ENCODE peak calls at places on chromosomes 4 and X, in six cellular contexts. O, V, C, T, L and U are unnamed samples.

GRCh38 chr4:128232719-128233118 is 54.9 kb downstream of the PGRMC2 start:
- DNase-seq in C (no peak), V (no peak), T (no peak), L (no peak), O (no peak), U (no peak)

GRCh38 chr4:77927991-77928925 is 65.6 kb downstream of the MRPL1 start:
- DNase-seq in C (no peak), O (no peak), V (no peak), T (no peak), L (no peak), U (peak; percentile 36)

GRCh38 chr4:37635155-37635554 is 51.0 kb downstream of the RELL1 start:
- DNase-seq in C (no peak), T (no peak), L (no peak), O (no peak), V (no peak), U (no peak)

GRCh38 chrX:31232506-31232905 is 160.7 kb upstream of the FTHL17 start:
- DNase-seq in T (no peak), O (no peak), V (no peak), C (no peak), L (no peak), U (no peak)

GRCh38 chr4:185933078-185933581 is 121.1 kb upstream of the SORBS2 start:
- DNase-seq in T (no peak), O (no peak), V (no peak), L (no peak), C (no peak), U (no peak)

GRCh38 chr4:184503869-184504300 is 29.5 kb upstream of the IRF2 start:
- DNase-seq in O (no peak), V (no peak), L (no peak), T (no peak), C (no peak), U (no peak)

GRCh38 chr4:184189966-184190365 is 27.7 kb downstream of the ENPP6 start:
- DNase-seq in O (no peak), T (no peak), C (no peak), L (no peak), V (no peak), U (no peak)

GRCh38 chr4:3519468-3520264 is 12.6 kb downstream of the LRPAP1 start:
- DNase-seq in T (no peak), C (peak; percentile 57), O (no peak), V (no peak), L (no peak), U (no peak)

GRCh38 chr4:184807261-184807660 is 18.5 kb downstream of the ACSL1 start:
- DNase-seq in L (no peak), O (no peak), C (no peak), T (no peak), V (no peak), U (peak; percentile 73)

GRCh38 chr4:100421356-100421978 is 96.4 kb downstream of the EMCN start:
- DNase-seq in C (no peak), L (no peak), O (no peak), V (peak; percentile 3), T (no peak), U (no peak)

GRCh38 chr4:159105063-159105414 is 2.2 kb downstream of the RAPGEF2 start:
- DNase-seq in L (no peak), V (no peak), T (no peak), O (no peak), C (no peak), U (no peak)

GRCh38 chr4:159103406-159104131 is 690 bp downstream of the RAPGEF2 start:
- DNase-seq in L (peak; percentile 72), V (peak; percentile 21), T (peak; percentile 65), O (peak; percentile 46), C (peak; percentile 75), U (peak; percentile 47)

GRCh38 chr4:159107203-159107921 is 4.5 kb downstream of the RAPGEF2 start:
- DNase-seq in C (no peak), T (no peak), L (no peak), V (no peak), O (no peak), U (no peak)

GRCh38 chr4:159106636-159107035 is 3.8 kb downstream of the RAPGEF2 start:
- DNase-seq in T (no peak), C (no peak), O (no peak), L (no peak), V (no peak), U (no peak)

DNA sequence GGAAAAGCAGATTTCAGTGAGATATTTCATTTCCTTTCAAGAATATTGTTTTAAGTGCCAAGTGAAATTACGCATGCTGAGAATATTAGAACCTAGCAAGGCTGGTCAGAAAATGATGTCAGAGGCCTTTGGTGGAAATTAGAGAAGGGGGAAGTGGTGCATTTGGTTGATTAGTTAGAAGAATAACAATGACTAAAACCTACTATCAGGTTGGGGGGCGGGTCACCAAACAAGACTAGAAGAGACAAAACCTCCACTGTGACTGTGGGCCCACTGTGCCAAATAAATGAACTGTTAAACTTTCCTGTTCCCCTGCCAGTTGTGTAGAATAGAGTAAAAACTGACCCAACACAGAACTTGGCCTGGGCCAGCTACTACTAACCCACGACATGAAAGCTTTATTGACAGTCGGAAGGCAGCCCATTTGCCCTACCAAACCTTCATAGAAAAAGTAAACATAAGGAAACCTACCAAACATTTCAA is 2.9 kb downstream of the RAPGEF2 start:
- DNase-seq in V (no peak), T (peak; percentile 59), O (no peak), C (no peak), L (no peak), U (no peak)
- TF ChIP-seq EP300 in V (no peak), T (no peak), O (no peak), C (no peak), L (no peak), U (no peak)

GRCh38 chr4:28536124-28536523 is 1675.5 kb downstream of the STIM2 start:
- DNase-seq in L (no peak), C (no peak), T (no peak), O (no peak), V (no peak), U (no peak)
- H3K9me3 ChIP-seq in L (no peaks in the 10 kb centered on the region), C (no peaks in the 10 kb centered on the region), T (no peaks in the 10 kb centered on the region), O (no peaks in the 10 kb centered on the region), V (no peaks in the 10 kb centered on the region), U (no peaks in the 10 kb centered on the region)

GRCh38 chr4:135731681-135732080 is 1530.1 kb upstream of the PABPC4L start:
- DNase-seq in O (no peak), C (no peak), L (no peak), T (no peak), V (no peak), U (no peak)
- TF ChIP-seq EP300 in O (no peak), C (no peak), L (no peak), T (no peak), V (no peak), U (no peak)

DNA sequence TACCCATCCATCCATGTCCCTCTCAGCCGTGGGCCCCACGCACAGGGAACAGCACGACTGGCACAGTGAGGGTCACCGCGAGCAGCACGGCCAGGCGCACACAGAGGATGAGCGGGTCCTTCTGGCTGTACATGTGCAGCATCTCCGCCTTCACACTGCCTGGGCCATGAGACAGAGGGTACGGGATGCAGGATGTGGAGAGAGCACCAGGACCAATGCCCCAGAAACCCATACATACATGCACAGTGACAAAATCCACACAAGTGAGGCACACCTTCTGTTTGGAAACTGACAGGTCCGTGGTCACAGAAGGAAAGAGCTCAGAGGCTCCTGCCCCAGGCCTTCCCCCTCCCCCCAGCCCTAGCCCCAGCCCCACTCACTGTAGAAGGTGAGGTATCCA is 9.5 kb downstream of the SLC38A5 start:
- DNase-seq in T (no peak), C (no peak), V (no peak), O (no peak), L (no peak), U (no peak)
- H3K9me3 ChIP-seq in T (no peaks in the 10 kb centered on the region), C (no peaks in the 10 kb centered on the region), V (no peaks in the 10 kb centered on the region), O (no peaks in the 10 kb centered on the region), L (no peaks in the 10 kb centered on the region), U (no peaks in the 10 kb centered on the region)

DNA sequence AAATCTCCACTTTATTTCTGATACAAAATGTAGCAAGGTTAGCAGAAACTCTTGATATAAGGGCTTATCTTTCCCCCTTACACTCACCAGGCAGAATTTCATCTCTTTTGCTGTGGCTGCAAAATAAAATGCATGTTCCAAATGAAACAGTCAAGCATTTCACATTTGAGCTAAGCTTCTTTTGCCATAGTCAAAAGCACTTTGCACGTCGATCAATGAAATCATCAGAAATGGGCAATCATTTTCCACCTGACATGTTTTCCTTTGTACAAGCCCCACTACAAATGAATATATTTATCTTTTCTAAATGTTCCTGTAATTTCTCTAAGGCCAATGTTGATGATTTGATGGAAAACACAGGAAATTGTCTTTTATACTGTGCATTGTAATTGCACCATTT is 178.4 kb downstream of the ANKRD50 start:
- DNase-seq in V (no peak), L (no peak), C (no peak), O (no peak), T (no peak), U (no peak)
- TF ChIP-seq EP300 in V (no peak), L (no peak), C (no peak), O (no peak), T (no peak), U (no peak)

GRCh38 chr4:63986253-63986652 is 423.0 kb downstream of the TECRL start:
- DNase-seq in V (no peak), T (no peak), C (no peak), O (no peak), L (no peak), U (no peak)

DNA sequence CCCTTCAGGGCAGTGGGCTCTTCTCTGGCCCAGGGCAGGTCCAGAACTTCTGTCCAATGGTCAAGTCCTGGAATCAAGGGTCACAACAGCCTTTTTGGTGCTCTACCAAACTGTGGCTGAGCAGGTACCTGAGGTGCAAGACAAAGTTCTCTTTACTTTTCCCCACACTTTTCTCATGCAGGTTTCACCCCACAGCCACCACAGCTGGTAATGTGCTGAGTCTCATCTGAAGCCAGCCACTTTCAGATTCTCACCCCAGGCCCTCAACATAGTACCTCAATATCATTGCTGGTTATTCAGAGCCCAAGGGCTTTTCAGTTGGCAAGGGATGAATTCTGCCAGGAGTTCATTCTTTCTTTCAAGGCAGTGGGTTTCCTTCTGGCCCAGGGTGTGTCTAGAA is 426.0 kb downstream of the TECRL start:
- DNase-seq in L (no peak), T (no peak), V (no peak), C (no peak), O (no peak), U (no peak)
- H3K9me3 ChIP-seq in L (no peaks in the 10 kb centered on the region), T (no peaks in the 10 kb centered on the region), V (no peaks in the 10 kb centered on the region), C (no peaks in the 10 kb centered on the region), O (no peaks in the 10 kb centered on the region), U (no peaks in the 10 kb centered on the region)

DNA sequence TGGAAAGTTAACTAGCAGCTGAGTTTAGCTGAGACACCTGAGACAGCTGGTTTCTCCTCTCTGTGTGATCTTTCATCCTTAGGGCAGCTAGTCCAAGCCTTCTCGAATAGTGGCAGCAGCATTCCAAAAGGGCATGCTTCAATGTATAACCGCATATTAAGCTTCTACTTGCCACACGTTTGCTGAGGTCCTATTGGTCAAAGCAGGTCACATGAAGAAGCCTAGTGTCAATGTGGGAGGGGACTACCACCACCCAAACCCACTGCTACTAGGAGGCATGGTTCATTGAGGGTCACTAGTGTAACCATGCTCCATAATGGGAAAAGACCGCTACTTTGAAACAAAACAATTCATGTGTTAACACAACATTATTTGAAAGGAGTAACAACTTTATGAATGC is 314.9 kb upstream of the SMIM31 start:
- DNase-seq in V (no peak), C (no peak), L (no peak), T (no peak), O (no peak), U (no peak)
- TF ChIP-seq EP300 in V (no peak), C (no peak), L (no peak), T (no peak), O (no peak), U (no peak)

GRCh38 chr4:337932-338758 is 531 bp downstream of the ZNF141 start:
- DNase-seq in T (no peak), C (no peak), L (peak; percentile 50), V (peak; percentile 3), O (peak; percentile 54), U (peak; percentile 40)
- H3K9me3 ChIP-seq in T (no peaks in the 10 kb centered on the region), C (no peaks in the 10 kb centered on the region), L (no peaks in the 10 kb centered on the region), V (peaks cover 52% of the 10 kb centered on the region), O (no peaks in the 10 kb centered on the region), U (peaks cover 32% of the 10 kb centered on the region)

GRCh38 chr4:67220848-67221247 is 324.5 kb downstream of the CENPC start:
- DNase-seq in L (no peak), C (no peak), O (no peak), T (no peak), V (no peak), U (no peak)
- TF ChIP-seq EP300 in L (no peak), C (no peak), O (no peak), T (no peak), V (no peak), U (no peak)